ENCODE peak calls at places on chromosomes 16 and 17, in eight cellular contexts. Z, Y, M, S, D, R, I and U are unnamed samples.

GRCh38 chr17:339193-340061 is 13.2 kb downstream of the RPH3AL start:
- DNase-seq in Z (no peak), Y (no peak), M (no peak), S (peak; percentile 87), D (no peak), R (no peak), I (no peak), U (no peak)

GRCh38 chr17:47789611-47790520 is 31.7 kb downstream of the OSBPL7 start:
- DNase-seq in Z (no peak), Y (peak; percentile 47), M (peak; percentile 44), S (peak; percentile 61), D (peak; percentile 50), R (no peak), I (no peak), U (peak; percentile 56)

GRCh38 chr17:45147102-45147580 is 1.1 kb upstream of the HEXIM1 start:
- DNase-seq in Z (no peak), Y (no peak), M (no peak), S (no peak), D (no peak), R (peak; percentile 84), I (peak; percentile 87), U (no peak)

GRCh38 chr16:57042157-57043111 is 49.9 kb upstream of the CPNE2 start:
- DNase-seq in Z (no peak), Y (no peak), M (no peak), S (no peak), D (peak; percentile 75), R (no peak), I (peak; percentile 93), U (no peak)

GRCh38 chr17:40075216-40076100 is 12.7 kb downstream of the THRA start:
- DNase-seq in Z (peak; percentile 74), Y (peak; percentile 85), M (peak; percentile 75), S (peak; percentile 93), D (peak; percentile 30), R (peak; percentile 69), I (peak; percentile 69), U (peak; percentile 83)

GRCh38 chr17:9217151-9218067 is 196.1 kb downstream of the NTN1 start:
- DNase-seq in Z (no peak), Y (no peak), M (peak; percentile 72), S (no peak), D (peak; percentile 61), R (no peak), I (no peak), U (no peak)

GRCh38 chr16:5571446-5571845 is 473.9 kb upstream of the EEF2KMT start:
- DNase-seq in Z (no peak), Y (no peak), M (no peak), S (no peak), D (no peak), R (no peak), I (no peak), U (no peak)

GRCh38 chr17:491086-492014 is 138.7 kb upstream of the RPH3AL start:
- DNase-seq in Z (peak; percentile 72), Y (peak; percentile 60), M (peak; percentile 59), S (peak; percentile 51), D (peak; percentile 9), R (peak; percentile 35), I (peak; percentile 15), U (peak; percentile 76)

GRCh38 chr17:28533091-28533670 is 19.2 kb downstream of the UNC119 start:
- DNase-seq in Z (no peak), Y (no peak), M (no peak), S (no peak), D (peak; percentile 50), R (no peak), I (no peak), U (no peak)

GRCh38 chr17:18990331-18990730 is 14.2 kb downstream of the FAM83G start:
- DNase-seq in Z (no peak), Y (no peak), M (no peak), S (no peak), D (no peak), R (no peak), I (no peak), U (no peak)

GRCh38 chr16:22787456-22788189 is 26.3 kb upstream of the HS3ST2 start:
- DNase-seq in Z (no peak), Y (no peak), M (no peak), S (no peak), D (peak; percentile 86), R (peak; percentile 20), I (no peak), U (no peak)

GRCh38 chr17:81371910-81372760 is 23.1 kb upstream of the BAHCC1 start:
- DNase-seq in Z (no peak), Y (peak; percentile 71), M (peak; percentile 52), S (no peak), D (no peak), R (no peak), I (no peak), U (no peak)

GRCh38 chr17:7293821-7294613 is 422 bp downstream of the YBX2 start:
- DNase-seq in Z (no peak), Y (no peak), M (no peak), S (peak; percentile 48), D (no peak), R (no peak), I (no peak), U (no peak)

GRCh38 chr17:56597495-56597990 is 4.0 kb downstream of the NOG start:
- DNase-seq in Z (no peak), Y (no peak), M (no peak), S (no peak), D (no peak), R (no peak), I (no peak), U (no peak)

GRCh38 chr16:369866-370436 is 387 bp downstream of the MRPL28 start:
- DNase-seq in Z (no peak), Y (no peak), M (no peak), S (no peak), D (peak; percentile 31), R (no peak), I (no peak), U (no peak)

GRCh38 chr16:68300736-68301459 is 9.8 kb downstream of the SLC7A6OS start:
- DNase-seq in Z (no peak), Y (no peak), M (no peak), S (no peak), D (no peak), R (no peak), I (no peak), U (no peak)

GRCh38 chr16:87636050-87636684 is 33.9 kb downstream of the JPH3 start:
- DNase-seq in Z (peak; percentile 65), Y (peak; percentile 84), M (peak; percentile 83), S (peak; percentile 77), D (peak; percentile 69), R (peak; percentile 68), I (peak; percentile 76), U (peak; percentile 82)

GRCh38 chr17:73861543-73861942 is 217.3 kb upstream of the SDK2 start:
- DNase-seq in Z (no peak), Y (no peak), M (no peak), S (no peak), D (no peak), R (no peak), I (no peak), U (no peak)

DNA sequence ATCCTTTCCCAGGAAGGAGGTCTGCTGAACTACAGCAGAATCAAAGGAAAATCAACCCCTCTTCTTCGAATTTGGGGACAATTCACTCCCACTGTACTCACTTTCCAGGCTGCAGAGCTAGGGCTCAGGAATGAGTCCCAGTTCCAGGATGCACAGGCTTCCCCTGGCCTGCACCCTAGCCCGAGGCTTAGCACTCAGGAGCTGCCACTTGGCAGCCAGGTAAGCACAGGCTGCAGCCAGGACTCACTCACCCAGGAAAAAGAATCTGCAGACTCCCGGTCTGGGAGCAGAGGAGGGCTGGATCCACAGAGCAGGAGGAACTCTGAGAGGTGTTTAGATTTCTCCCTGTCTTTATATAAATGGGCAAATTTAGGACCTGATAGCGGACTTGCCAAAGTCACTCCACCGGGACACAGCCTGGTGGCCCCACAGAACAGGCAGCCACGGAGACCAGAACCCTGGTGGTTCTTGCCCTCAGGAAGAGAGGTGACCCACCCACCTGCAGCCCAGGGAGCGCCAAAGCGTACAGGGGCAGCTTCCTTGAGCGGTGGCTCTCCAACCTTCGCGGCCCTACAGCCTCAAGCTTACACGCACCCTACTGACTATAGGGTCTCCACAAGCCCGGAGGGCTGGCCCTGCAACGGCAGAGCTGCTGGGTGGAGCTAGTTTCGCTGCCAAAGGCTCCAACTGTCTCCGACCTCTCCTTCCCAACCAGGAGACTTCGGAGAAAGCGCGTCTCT is 4.8 kb downstream of the CBLN1 start:
- DNase-seq in Z (no peak), Y (no peak), M (no peak), S (no peak), D (no peak), R (no peak), I (no peak), U (no peak)
- H3K36me3 ChIP-seq in Z (no peaks in the 10 kb centered on the region), Y (no peaks in the 10 kb centered on the region), M (no peaks in the 10 kb centered on the region), S (no peaks in the 10 kb centered on the region), D (no peaks in the 10 kb centered on the region), R (no peaks in the 10 kb centered on the region), I (no peaks in the 10 kb centered on the region), U (no peaks in the 10 kb centered on the region)

DNA sequence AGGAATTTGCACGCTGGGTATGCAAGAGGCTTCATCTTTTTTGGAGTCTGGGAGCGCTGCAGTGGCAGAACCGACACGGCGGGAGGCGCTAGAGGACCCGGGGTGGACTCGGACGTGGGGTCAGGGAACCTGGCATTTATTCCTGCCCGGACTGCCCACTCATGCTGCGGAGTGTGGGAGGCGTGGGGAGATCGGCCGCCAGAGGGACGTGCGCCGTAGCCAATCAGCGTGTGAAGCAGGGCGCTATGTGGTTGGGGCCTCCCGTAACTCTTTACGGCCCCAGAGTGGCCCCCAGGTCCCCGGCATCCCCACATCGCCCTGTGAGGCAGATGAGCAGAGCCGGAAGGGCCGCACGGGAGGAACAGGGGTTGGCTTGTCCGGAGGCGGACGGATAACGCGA is 11.2 kb downstream of the FLYWCH2 start:
- DNase-seq in Z (no peak), Y (no peak), M (no peak), S (no peak), D (no peak), R (no peak), I (no peak), U (no peak)
- TF ChIP-seq CTCF in Z (no peak), Y (no peak), M (no peak), S (no peak), D (no peak), R (no peak), I (peak; percentile 32), U (no peak)

DNA sequence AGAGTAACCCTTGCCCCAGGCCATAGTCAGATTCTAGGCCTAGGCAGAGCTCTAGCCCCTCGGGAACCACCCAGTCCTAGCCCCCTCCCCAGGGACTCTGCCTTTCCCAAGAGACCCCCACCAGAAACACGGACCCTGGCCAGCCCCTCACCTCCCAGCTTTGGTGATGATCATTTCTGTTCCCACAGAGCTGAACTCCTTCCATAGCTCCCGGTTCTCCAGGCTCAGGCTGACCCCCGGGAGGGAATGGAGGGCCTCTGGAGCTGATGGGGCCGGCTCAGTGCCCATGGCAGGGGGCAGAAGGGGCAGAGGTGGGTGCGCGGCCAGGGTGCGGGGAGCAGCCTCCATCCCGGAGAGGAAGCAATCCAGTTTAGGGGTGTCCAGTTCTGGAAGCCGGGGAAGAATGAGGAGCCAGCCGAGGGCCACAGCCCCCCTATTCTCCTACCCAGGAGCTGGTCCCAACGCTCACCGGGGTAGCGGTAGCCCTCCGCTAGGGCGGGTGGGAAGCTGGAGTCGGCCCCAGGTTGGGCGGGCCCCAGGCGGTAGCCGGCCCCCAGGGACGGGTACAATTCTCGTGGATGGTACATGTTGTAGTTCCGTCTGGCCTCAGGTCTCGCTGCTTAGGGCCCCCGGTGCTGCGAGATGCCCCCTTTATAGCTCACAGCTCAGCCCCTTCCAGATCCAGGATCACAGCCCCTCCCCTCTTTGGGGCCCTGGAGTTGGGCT is 954 bp downstream of the TBX6 start:
- DNase-seq in Z (no peak), Y (no peak), M (no peak), S (no peak), D (no peak), R (no peak), I (no peak), U (no peak)
- H3K4me3 ChIP-seq in Z (no peak overlapping the region), Y (peak overlapping the region; percentile 68), M (no peak overlapping the region), S (no peak overlapping the region), D (no peak overlapping the region), R (no peak overlapping the region), I (no peak overlapping the region), U (peak overlapping the region; percentile 59)

GRCh38 chr17:14793237-14793636 is 471.9 kb downstream of the PMP22 start:
- DNase-seq in Z (no peak), Y (no peak), M (peak; percentile 26), S (no peak), D (peak; percentile 87), R (no peak), I (no peak), U (no peak)
- H3K36me3 ChIP-seq in Z (no peaks in the 10 kb centered on the region), Y (no peaks in the 10 kb centered on the region), M (no peaks in the 10 kb centered on the region), S (no peaks in the 10 kb centered on the region), D (no peaks in the 10 kb centered on the region), R (no peaks in the 10 kb centered on the region), I (no peaks in the 10 kb centered on the region), U (no peaks in the 10 kb centered on the region)